ENCODE peak calls at places on chromosome 6, in ten cellular contexts. N, K, A, Q, T, G, D, J, H and M are unnamed samples.
A peak's percentile ranks its signal among the peaks of the same experiment; 100 is the strongest.

GRCh38 chr6:27479319-27480182 is 6.6 kb upstream of the ZNF184 start:
- DNase-seq in G (peak; percentile 81), Q (peak; percentile 89), H (peak; percentile 91), D (peak; percentile 89), K (peak; percentile 87), A (peak; percentile 95), J (peak; percentile 95), T (peak; percentile 87), N (no peak), M (peak; percentile 79)

GRCh38 chr6:168037242-168037641 is 39.8 kb downstream of the KIF25 start:
- DNase-seq in G (no peak), J (no peak), T (no peak), D (no peak), H (no peak), Q (no peak), N (no peak), K (no peak), A (no peak), M (no peak)

GRCh38 chr6:21451546-21452013 is 142.0 kb upstream of the SOX4 start:
- DNase-seq in J (no peak), N (no peak), K (no peak), G (no peak), Q (no peak), A (no peak), D (no peak), H (peak; percentile 33), T (no peak), M (no peak)

GRCh38 chr6:36858407-36858981 is 16.1 kb downstream of the PPIL1 start:
- DNase-seq in H (no peak), K (no peak), G (no peak), A (no peak), Q (no peak), N (no peak), D (no peak), J (no peak), T (no peak), M (no peak)

GRCh38 chr6:95923518-95923917 is 92.3 kb upstream of the FUT9 start:
- DNase-seq in D (peak; percentile 32), Q (peak; percentile 14), K (no peak), H (no peak), G (no peak), T (peak; percentile 41), J (peak; percentile 55), A (peak; percentile 1), N (no peak), M (no peak)

GRCh38 chr6:53369876-53370515 is 21.2 kb upstream of the ELOVL5 start:
- DNase-seq in Q (no peak), H (peak; percentile 24), A (no peak), D (no peak), J (no peak), K (no peak), G (no peak), N (no peak), T (no peak), M (no peak)

GRCh38 chr6:156848533-156848932 is 71.4 kb downstream of the ARID1B start:
- DNase-seq in K (no peak), Q (peak; percentile 48), J (peak; percentile 52), A (peak; percentile 27), T (no peak), G (peak; percentile 10), N (peak; percentile 81), D (no peak), H (no peak), M (no peak)

GRCh38 chr6:90305800-90306448 is 9.3 kb upstream of the BACH2 start:
- DNase-seq in K (no peak), N (no peak), J (peak; percentile 29), A (no peak), G (no peak), T (no peak), H (no peak), Q (no peak), D (no peak), M (no peak)

GRCh38 chr6:137495652-137496391 is 1.6 kb upstream of the OLIG3 start:
- DNase-seq in A (no peak), K (no peak), T (no peak), Q (no peak), N (no peak), J (no peak), H (no peak), D (no peak), G (no peak), M (no peak)

GRCh38 chr6:24307881-24308280 is 50.0 kb downstream of the DCDC2 start:
- DNase-seq in N (no peak), J (no peak), T (no peak), H (no peak), G (no peak), Q (no peak), D (no peak), A (peak; percentile 67), K (no peak), M (peak; percentile 72)

GRCh38 chr6:56477241-56477640 is 165.4 kb downstream of the DST start:
- DNase-seq in K (peak; percentile 8), A (no peak), Q (no peak), H (no peak), D (no peak), N (no peak), G (no peak), J (no peak), T (no peak), M (no peak)

GRCh38 chr6:2818593-2818992 is 23.1 kb downstream of the SERPINB1 start:
- DNase-seq in A (peak; percentile 33), T (no peak), H (peak; percentile 19), Q (no peak), N (no peak), J (no peak), D (peak; percentile 58), K (no peak), G (no peak), M (no peak)

GRCh38 chr6:67663105-67663895 is 971.8 kb upstream of the ADGRB3 start:
- DNase-seq in T (no peak), K (no peak), J (no peak), H (no peak), G (no peak), N (no peak), Q (no peak), A (no peak), D (no peak), M (no peak)

GRCh38 chr6:17472653-17473183 is 79.3 kb downstream of the CAP2 start:
- DNase-seq in H (peak; percentile 96), N (no peak), J (no peak), G (no peak), T (no peak), K (no peak), A (no peak), D (peak; percentile 53), Q (no peak), M (peak; percentile 73)

GRCh38 chr6:86500035-86500434 is 437.3 kb upstream of the HTR1E start:
- DNase-seq in Q (no peak), T (no peak), D (no peak), J (no peak), H (no peak), N (no peak), G (no peak), K (no peak), A (no peak), M (no peak)

GRCh38 chr6:133707456-133707855 is 181.5 kb upstream of the TCF21 start:
- DNase-seq in N (no peak), Q (no peak), A (peak; percentile 91), K (no peak), H (no peak), J (peak; percentile 6), T (peak; percentile 28), G (peak; percentile 5), D (no peak), M (no peak)

GRCh38 chr6:74964871-74965441 is 240.9 kb downstream of the COL12A1 start:
- DNase-seq in G (no peak), K (no peak), J (no peak), D (no peak), H (peak; percentile 5), T (no peak), N (no peak), A (peak; percentile 10), Q (no peak), M (peak; percentile 25)

GRCh38 chr6:154434662-154435061 is 75.8 kb downstream of the CNKSR3 start:
- DNase-seq in T (no peak), K (no peak), D (no peak), J (no peak), H (no peak), G (no peak), N (no peak), Q (no peak), A (no peak), M (no peak)

GRCh38 chr6:143877584-143878271 is 13.5 kb downstream of the ZC2HC1B start:
- DNase-seq in D (peak; percentile 31), A (no peak), K (no peak), G (no peak), T (no peak), Q (no peak), N (no peak), H (no peak), J (no peak), M (no peak)

GRCh38 chr6:98486052-98486451 is 348.3 kb upstream of the POU3F2 start:
- DNase-seq in T (no peak), N (no peak), A (no peak), K (no peak), G (no peak), H (no peak), D (no peak), Q (no peak), J (no peak), M (no peak)

GRCh38 chr6:122548281-122548680 is 61.9 kb upstream of the PKIB start:
- DNase-seq in G (no peak), K (no peak), T (no peak), Q (no peak), D (no peak), N (no peak), J (no peak), H (no peak), A (no peak), M (no peak)

GRCh38 chr6:39610229-39610628 is 115.0 kb downstream of the KIF6 start:
- DNase-seq in D (no peak), N (peak; percentile 59), T (no peak), H (no peak), A (no peak), K (peak; percentile 7), Q (no peak), J (no peak), G (no peak), M (peak; percentile 19)

GRCh38 chr6:85576479-85576878 is 17.2 kb downstream of the SNX14 start:
- DNase-seq in A (no peak), N (no peak), Q (no peak), T (no peak), G (no peak), H (no peak), J (no peak), K (no peak), D (no peak), M (no peak)

GRCh38 chr6:14211596-14211961 is 94.0 kb downstream of the CD83 start:
- DNase-seq in K (no peak), H (no peak), A (no peak), T (no peak), J (no peak), G (no peak), N (no peak), Q (peak; percentile 54), D (peak; percentile 9), M (no peak)

GRCh38 chr6:170020041-170020583 is 268.7 kb downstream of the ERMARD start:
- DNase-seq in K (no peak), H (no peak), T (no peak), A (no peak), Q (no peak), D (no peak), G (no peak), J (no peak), N (no peak), M (no peak)

GRCh38 chr6:135291288-135292116 is 110.4 kb downstream of the MYB start:
- DNase-seq in D (no peak), H (peak; percentile 38), T (peak; percentile 43), Q (no peak), J (no peak), G (no peak), A (peak; percentile 45), K (no peak), N (peak; percentile 12), M (peak; percentile 10)

GRCh38 chr6:26243742-26244141 is 121.3 kb upstream of the BTN3A2 start:
- DNase-seq in G (no peak), D (peak; percentile 26), H (peak; percentile 34), N (no peak), T (no peak), A (no peak), Q (no peak), J (no peak), K (no peak), M (no peak)

GRCh38 chr6:145352382-145353080 is 382.8 kb downstream of the EPM2A start:
- DNase-seq in D (no peak), A (no peak), G (no peak), N (no peak), T (no peak), J (no peak), Q (no peak), H (no peak), K (no peak), M (no peak)